ENCODE peak calls at places on chromosomes 13 and 19, in six cellular contexts. U is K562, V is amniotic stem cell, O is HFFc6, G is SK-MEL-5, C is cardiac fibroblast. Y is an unnamed sample.

GRCh38 chr13:33636955-33637670 is 180.8 kb upstream of the RFC3 start:
- DNase-seq in U (no peak), V (no peak), O (peak), G (no peak), C (no peak), Y (no peak)

GRCh38 chr19:38172001-38172400 is 52.0 kb downstream of the DPF1 start:
- DNase-seq in U (no peak), V (no peak), O (no peak), G (no peak), C (no peak), Y (no peak)

GRCh38 chr13:60463787-60464186 is 66.8 kb downstream of the TDRD3 start:
- DNase-seq in U (no peak), V (no peak), O (no peak), G (peak), C (no peak), Y (no peak)

GRCh38 chr19:3710265-3710812 is 2.2 kb downstream of the TJP3 start:
- DNase-seq in U (peak), V (no peak), O (no peak), G (no peak), C (peak), Y (no peak)

GRCh38 chr13:112734696-112735547 is 45.1 kb downstream of the ATP11A start:
- DNase-seq in U (no peak), V (no peak), O (no peak), G (no peak), C (no peak), Y (no peak)

GRCh38 chr13:112466132-112467025 is 90.2 kb downstream of the SPACA7 start:
- DNase-seq in U (no peak), V (no peak), O (no peak), G (no peak), C (no peak), Y (no peak)

GRCh38 chr19:13902993-13903555 is 2.8 kb downstream of the BRME1 start:
- DNase-seq in U (peak), V (no peak), O (no peak), G (peak), C (no peak), Y (no peak)

GRCh38 chr19:58274771-58275199 is 4.0 kb upstream of the ZNF8 start:
- DNase-seq in U (no peak), V (no peak), O (no peak), G (no peak), C (no peak), Y (no peak)

GRCh38 chr13:32881792-32882175 is 134.4 kb upstream of the KL start:
- DNase-seq in U (no peak), V (no peak), O (no peak), G (no peak), C (no peak), Y (no peak)

GRCh38 chr19:28103916-28104315 is 1109.0 kb downstream of the UQCRFS1 start:
- DNase-seq in U (no peak), V (no peak), O (no peak), G (no peak), C (no peak), Y (peak)

GRCh38 chr13:97359181-97360057 is 74.5 kb upstream of the RAP2A start:
- DNase-seq in U (peak), V (peak), O (peak), G (peak), C (peak), Y (peak)

GRCh38 chr19:12825259-12826131 is 8.9 kb downstream of the RTBDN start:
- DNase-seq in U (peak), V (no peak), O (no peak), G (peak), C (peak), Y (no peak)

GRCh38 chr19:19443283-19443682 is 37.8 kb downstream of the GATAD2A start:
- DNase-seq in U (no peak), V (no peak), O (no peak), G (no peak), C (no peak), Y (no peak)

GRCh38 chr13:106138620-106139019 is 396.8 kb downstream of the EFNB2 start:
- DNase-seq in U (no peak), V (no peak), O (no peak), G (no peak), C (no peak), Y (no peak)

GRCh38 chr19:58361900-58362271 is 665 bp downstream of the ZNF497 start:
- DNase-seq in U (peak), V (peak), O (no peak), G (peak), C (peak), Y (no peak)